ENCODE peak calls at places on chromosomes 6 and 20, in nine cellular contexts. N, U, J, G, Z, L, Y, S and V are unnamed samples.

GRCh38 chr6:43771210-43771857 is 1.3 kb downstream of the VEGFA start:
- DNase-seq in N (peak; percentile 43), U (peak; percentile 79), J (peak; percentile 62), G (peak; percentile 39), Z (no peak), L (peak; percentile 72), Y (peak; percentile 57), S (peak; percentile 56), V (no peak)

GRCh38 chr6:150560884-150561219 is 38.8 kb upstream of the PLEKHG1 start:
- DNase-seq in N (no peak), U (no peak), J (no peak), G (no peak), Z (no peak), L (no peak), Y (no peak), S (no peak), V (no peak)

GRCh38 chr6:105757512-105758200 is 328.5 kb upstream of the PRDM1 start:
- DNase-seq in N (no peak), U (no peak), J (no peak), G (no peak), Z (no peak), L (no peak), Y (no peak), S (no peak), V (no peak)

GRCh38 chr6:158801655-158802294 is 17.4 kb downstream of the EZR start:
- DNase-seq in N (no peak), U (peak; percentile 72), J (no peak), G (no peak), Z (no peak), L (peak; percentile 15), Y (no peak), S (no peak), V (no peak)

GRCh38 chr6:16747232-16748027 is 13.8 kb downstream of the ATXN1 start:
- DNase-seq in N (no peak), U (no peak), J (no peak), G (no peak), Z (no peak), L (peak; percentile 64), Y (no peak), S (peak; percentile 54), V (no peak)

GRCh38 chr20:58717278-58718091 is 24.9 kb downstream of the NPEPL1 start:
- DNase-seq in N (no peak), U (no peak), J (no peak), G (no peak), Z (no peak), L (no peak), Y (no peak), S (no peak), V (no peak)

GRCh38 chr20:36101201-36101600 is 53.3 kb upstream of the EPB41L1 start:
- DNase-seq in N (no peak), U (no peak), J (no peak), G (no peak), Z (no peak), L (peak; percentile 84), Y (no peak), S (no peak), V (no peak)

GRCh38 chr6:125346143-125346925 is 44.6 kb upstream of the HDDC2 start:
- DNase-seq in N (no peak), U (no peak), J (no peak), G (no peak), Z (no peak), L (no peak), Y (no peak), S (no peak), V (no peak)

GRCh38 chr20:62296724-62297448 is 5.9 kb upstream of the ADRM1 start:
- DNase-seq in N (no peak), U (no peak), J (no peak), G (no peak), Z (no peak), L (no peak), Y (no peak), S (no peak), V (no peak)

GRCh38 chr6:157951828-157952227 is 29.8 kb upstream of the SYNJ2 start:
- DNase-seq in N (no peak), U (no peak), J (no peak), G (no peak), Z (no peak), L (no peak), Y (no peak), S (no peak), V (no peak)

GRCh38 chr6:147060636-147061035 is 143.6 kb upstream of the STXBP5 start:
- DNase-seq in N (no peak), U (no peak), J (no peak), G (no peak), Z (no peak), L (no peak), Y (no peak), S (no peak), V (no peak)

GRCh38 chr6:127854009-127854408 is 46.8 kb downstream of the THEMIS start:
- DNase-seq in N (no peak), U (no peak), J (no peak), G (no peak), Z (no peak), L (no peak), Y (peak; percentile 30), S (no peak), V (no peak)

GRCh38 chr6:124441430-124441829 is 520.8 kb upstream of the RNF217 start:
- DNase-seq in N (no peak), U (no peak), J (no peak), G (no peak), Z (no peak), L (no peak), Y (no peak), S (no peak), V (no peak)

GRCh38 chr6:144559865-144560603 is 274.9 kb downstream of the UTRN start:
- DNase-seq in N (no peak), U (no peak), J (peak; percentile 21), G (peak; percentile 5), Z (no peak), L (no peak), Y (no peak), S (no peak), V (no peak)

GRCh38 chr20:47358672-47359532 is 2.4 kb upstream of the ZMYND8 start:
- DNase-seq in N (peak; percentile 81), U (peak; percentile 80), J (no peak), G (peak; percentile 83), Z (peak; percentile 32), L (peak; percentile 91), Y (peak; percentile 98), S (peak; percentile 72), V (peak; percentile 64)

GRCh38 chr6:72580281-72580940 is 41.5 kb upstream of the KCNQ5 start:
- DNase-seq in N (no peak), U (no peak), J (no peak), G (peak; percentile 81), Z (peak; percentile 19), L (peak; percentile 86), Y (peak; percentile 77), S (peak; percentile 75), V (peak; percentile 76)

GRCh38 chr20:4491643-4492042 is 230.1 kb upstream of the PRND start:
- DNase-seq in N (no peak), U (no peak), J (no peak), G (no peak), Z (no peak), L (no peak), Y (no peak), S (no peak), V (no peak)

GRCh38 chr6:138662474-138662873 is 111.1 kb upstream of the CCDC28A start:
- DNase-seq in N (no peak), U (no peak), J (no peak), G (no peak), Z (peak; percentile 43), L (no peak), Y (no peak), S (peak; percentile 76), V (peak; percentile 82)

GRCh38 chr6:141301779-141302178 is 830.9 kb upstream of the GJE1 start:
- DNase-seq in N (no peak), U (no peak), J (no peak), G (no peak), Z (no peak), L (no peak), Y (no peak), S (no peak), V (no peak)

GRCh38 chr20:47956261-47956995 is 171.1 kb upstream of the SULF2 start:
- DNase-seq in N (no peak), U (peak; percentile 36), J (no peak), G (no peak), Z (no peak), L (peak; percentile 26), Y (no peak), S (no peak), V (no peak)

GRCh38 chr6:36984581-36985383 is 1.2 kb downstream of the MTCH1 start:
- DNase-seq in N (no peak), U (peak; percentile 71), J (peak; percentile 56), G (peak; percentile 56), Z (no peak), L (peak; percentile 86), Y (peak; percentile 92), S (no peak), V (no peak)